ENCODE peak calls at places on chromosomes 12 and 14, in four cellular contexts. E is brain microvascular endothelial cell, G is pancreas, U is ureter. Z is an unnamed sample.

GRCh38 chr14:61429316-61429715 is 107.9 kb downstream of the PRKCH start:
- DNase-seq in E (no peak), G (no peak), U (no peak), Z (no peak)

GRCh38 chr12:87667378-87667777 is 361.8 kb downstream of the C12orf50 start:
- DNase-seq in E (peak; percentile 40), G (no peak), U (no peak), Z (no peak)

GRCh38 chr12:112881602-112882001 is 25.2 kb upstream of the OAS1 start:
- DNase-seq in E (no peak), G (no peak), U (no peak), Z (no peak)

GRCh38 chr12:75883241-75883640 is 148.3 kb downstream of the PHLDA1 start:
- DNase-seq in E (no peak), G (no peak), U (no peak), Z (no peak)

GRCh38 chr12:54983536-54984102 is 943 bp downstream of the TESPA1 start:
- DNase-seq in E (no peak), G (no peak), U (no peak), Z (no peak)

GRCh38 chr14:58166005-58166983 is 14.3 kb upstream of the ARMH4 start:
- DNase-seq in E (peak; percentile 87), G (peak; percentile 87), U (peak; percentile 85), Z (peak; percentile 88)

GRCh38 chr14:55285048-55285652 is 13.9 kb downstream of the FBXO34 start:
- DNase-seq in E (no peak), G (no peak), U (no peak), Z (no peak)

GRCh38 chr14:39956372-39956771 is 524.1 kb upstream of the FBXO33 start:
- DNase-seq in E (no peak), G (no peak), U (no peak), Z (no peak)

GRCh38 chr12:126354633-126355032 is 1289.4 kb downstream of the AACS start:
- DNase-seq in E (no peak), G (no peak), U (no peak), Z (no peak)

GRCh38 chr12:107560194-107560905 is 125.2 kb upstream of the PWP1 start:
- DNase-seq in E (no peak), G (no peak), U (no peak), Z (no peak)

GRCh38 chr14:34356267-34356660 is 105.8 kb downstream of the SPTSSA start:
- DNase-seq in E (no peak), G (no peak), U (no peak), Z (no peak)

GRCh38 chr12:75623631-75624118 is 112.3 kb upstream of the KRR1 start:
- DNase-seq in E (peak; percentile 40), G (no peak), U (no peak), Z (no peak)

GRCh38 chr14:57692671-57693070 is 173.2 kb downstream of the SLC35F4 start:
- DNase-seq in E (peak; percentile 46), G (no peak), U (no peak), Z (no peak)

GRCh38 chr12:43111608-43112007 is 440.4 kb downstream of the ADAMTS20 start:
- DNase-seq in E (peak; percentile 4), G (no peak), U (no peak), Z (no peak)

GRCh38 chr12:126432780-126433179 is 1367.5 kb downstream of the AACS start:
- DNase-seq in E (no peak), G (no peak), U (no peak), Z (no peak)

GRCh38 chr14:100239200-100239839 is 376 bp downstream of the YY1 start:
- DNase-seq in E (no peak), G (peak; percentile 87), U (peak; percentile 56), Z (peak; percentile 73)

GRCh38 chr12:113040722-113041168 is 15.8 kb upstream of the DTX1 start:
- DNase-seq in E (peak; percentile 81), G (no peak), U (peak; percentile 55), Z (no peak)

GRCh38 chr14:93787465-93788306 is 599 bp downstream of the PRIMA1 start:
- DNase-seq in E (no peak), G (peak; percentile 64), U (no peak), Z (no peak)

GRCh38 chr12:57904426-57904825 is 36.9 kb upstream of the ATP23 start:
- DNase-seq in E (no peak), G (no peak), U (no peak), Z (no peak)

GRCh38 chr14:79656086-79656485 is 555.2 kb downstream of the DIO2 start:
- DNase-seq in E (no peak), G (no peak), U (no peak), Z (no peak)

GRCh38 chr12:27965411-27965810 is 7.1 kb downstream of the PTHLH start:
- DNase-seq in E (no peak), G (no peak), U (no peak), Z (no peak)

GRCh38 chr12:61629702-61630101 is 630.5 kb upstream of the USP15 start:
- DNase-seq in E (no peak), G (no peak), U (no peak), Z (no peak)

GRCh38 chr12:19775241-19775640 is 335.9 kb downstream of the AEBP2 start:
- DNase-seq in E (no peak), G (peak; percentile 31), U (no peak), Z (no peak)

GRCh38 chr12:56130876-56131275 is 2.8 kb downstream of the ESYT1 start:
- DNase-seq in E (no peak), G (no peak), U (no peak), Z (no peak)

GRCh38 chr12:20716037-20716436 is 20.9 kb downstream of the SLCO1C1 start:
- DNase-seq in E (no peak), G (no peak), U (no peak), Z (no peak)

GRCh38 chr14:24261969-24262327 is 1.0 kb downstream of the TGM1 start:
- DNase-seq in E (no peak), G (peak; percentile 32), U (no peak), Z (peak; percentile 78)

GRCh38 chr12:120142231-120142877 is 25.8 kb upstream of the RAB35 start:
- DNase-seq in E (peak; percentile 79), G (no peak), U (no peak), Z (no peak)

Z was measured in posterior cingulate gyrus.